ENCODE peak calls at places on chromosomes 1 and 21, in ten cellular contexts. D is stimulated activated CD4-positive, alpha-beta T cell treated with anti-CD3 and anti-CD28 coated beads, Interleukin-4, amount 100 ng/mL, for 24 hours; W is non-pigmented ciliary epithelial cell; K is NCI-H1105 treated with DMSO at 0.1 percent for 48 hours; Q is activated T-cell treated with anti-CD3 and anti-CD28 coated beads, Interleukin-2, amount 50 U/mL, for 72 hours; B is T-helper 2 cell; X is GM03348; L is lower leg skin; J is globus pallidus; Z is stimulated activated CD8-positive, alpha-beta memory T cell treated with anti-CD3 and anti-CD28 coated beads, Interleukin-4, amount 100 ng/mL, for 4 hours. N is an unnamed sample.

GRCh38 chr1:156760092-156760795 is 7.1 kb upstream of the PRCC start:
- DNase-seq in B (no peak), Q (no peak), L (peak), D (no peak), X (no peak), K (no peak), W (no peak), Z (no peak), J (no peak), N (no peak)

GRCh38 chr1:34686531-34686930 is 68.3 kb upstream of the GJB5 start:
- DNase-seq in B (no peak), K (no peak), D (no peak), W (no peak), Q (no peak), X (no peak), J (no peak), L (no peak), Z (no peak), N (no peak)

GRCh38 chr21:42543106-42543847 is 29.6 kb downstream of the SLC37A1 start:
- DNase-seq in D (no peak), K (no peak), W (no peak), X (no peak), L (no peak), J (no peak), B (no peak), Z (no peak), Q (no peak), N (no peak)

GRCh38 chr21:45459171-45460010 is 54.4 kb downstream of the COL18A1 start:
- DNase-seq in Q (no peak), J (no peak), B (no peak), K (no peak), Z (no peak), D (no peak), X (no peak), L (no peak), W (no peak), N (no peak)

GRCh38 chr1:180181048-180181447 is 26.4 kb downstream of the QSOX1 start:
- DNase-seq in D (no peak), X (no peak), B (no peak), K (no peak), J (no peak), Q (peak), L (no peak), Z (no peak), W (no peak), N (no peak)

GRCh38 chr1:238252033-238252802 is 361.5 kb upstream of the ZP4 start:
- DNase-seq in J (peak), Q (peak), L (no peak), Z (no peak), K (no peak), X (peak), B (no peak), D (peak), W (peak), N (peak)

GRCh38 chr1:6448749-6449631 is 17.0 kb downstream of the TNFRSF25 start:
- DNase-seq in X (no peak), D (peak), J (no peak), K (peak), B (no peak), Z (no peak), L (no peak), W (no peak), Q (peak), N (peak)

GRCh38 chr1:151619489-151620093 is 7.7 kb downstream of the SNX27 start:
- DNase-seq in K (no peak), Z (no peak), J (no peak), X (peak), Q (no peak), L (no peak), D (no peak), B (no peak), W (no peak), N (no peak)

GRCh38 chr1:235625340-235625739 is 24.2 kb downstream of the GNG4 start:
- DNase-seq in X (no peak), L (no peak), Q (no peak), D (no peak), K (no peak), J (no peak), W (no peak), B (no peak), Z (no peak), N (no peak)

GRCh38 chr1:64398937-64399336 is 71.0 kb upstream of the CACHD1 start:
- DNase-seq in J (no peak), L (no peak), W (no peak), K (no peak), X (no peak), D (no peak), B (no peak), Q (no peak), Z (no peak), N (no peak)

GRCh38 chr21:14560555-14560954 is 14.4 kb upstream of the SAMSN1 start:
- DNase-seq in D (no peak), Q (no peak), X (no peak), K (no peak), W (no peak), Z (no peak), B (no peak), L (no peak), J (no peak), N (no peak)

GRCh38 chr1:202811296-202812175 is 782 bp downstream of the PCAT6 start:
- DNase-seq in Q (peak), B (no peak), W (no peak), J (no peak), K (no peak), D (peak), Z (no peak), X (peak), L (no peak), N (peak)

GRCh38 chr21:45001134-45002095 is 61.6 kb downstream of the SLX9 start:
- DNase-seq in L (peak), J (no peak), Z (no peak), W (no peak), X (peak), D (no peak), K (no peak), Q (no peak), B (no peak), N (peak)